ENCODE peak calls at places on chromosomes 6 and 20, in seven cellular contexts. N, U, V, E, W, M and Y are unnamed samples.

GRCh38 chr20:4041748-4042411 is 26.5 kb upstream of the RNF24 start:
- DNase-seq in E (peak), N (peak), V (no peak), U (no peak), W (no peak), M (peak), Y (peak)

GRCh38 chr6:10163159-10163962 is 251.5 kb downstream of the TFAP2A start:
- DNase-seq in E (no peak), N (no peak), M (no peak), V (no peak), W (no peak), U (no peak), Y (no peak)

GRCh38 chr20:62496525-62497218 is 20.9 kb upstream of the GATA5 start:
- DNase-seq in W (no peak), M (no peak), E (no peak), V (no peak), U (peak), N (peak), Y (no peak)

GRCh38 chr6:54802775-54803631 is 43.6 kb upstream of the FAM83B start:
- DNase-seq in N (peak), V (no peak), E (peak), M (no peak), W (no peak), U (no peak), Y (no peak)

GRCh38 chr6:46949662-46950280 is 28.0 kb upstream of the ADGRF5 start:
- DNase-seq in E (no peak), W (no peak), U (no peak), V (no peak), N (no peak), M (no peak), Y (peak)

GRCh38 chr6:141758430-141758829 is 374.3 kb upstream of the GJE1 start:
- DNase-seq in V (no peak), W (no peak), U (no peak), M (no peak), E (no peak), N (no peak), Y (no peak)

GRCh38 chr20:46022411-46023147 is 6.4 kb upstream of the SLC12A5 start:
- DNase-seq in U (peak), M (no peak), E (peak), N (peak), V (peak), W (peak), Y (no peak)

GRCh38 chr20:61963149-61963548 is 102.5 kb downstream of the TAF4 start:
- DNase-seq in N (no peak), V (no peak), E (no peak), W (no peak), U (no peak), M (no peak), Y (no peak)

GRCh38 chr6:106080106-106081095 is 5.7 kb upstream of the PRDM1 start:
- DNase-seq in M (no peak), N (no peak), U (no peak), W (no peak), V (no peak), E (no peak), Y (no peak)

GRCh38 chr6:88556663-88557062 is 390.5 kb upstream of the CNR1 start:
- DNase-seq in V (no peak), E (no peak), M (no peak), W (no peak), N (no peak), U (no peak), Y (no peak)

GRCh38 chr20:8764289-8764962 is 304.5 kb upstream of the PLCB4 start:
- DNase-seq in U (no peak), V (no peak), N (peak), E (no peak), W (no peak), M (no peak), Y (no peak)

GRCh38 chr6:134735461-134735860 is 214.4 kb downstream of the ALDH8A1 start:
- DNase-seq in V (no peak), U (no peak), M (no peak), W (no peak), N (no peak), E (no peak), Y (no peak)

GRCh38 chr6:133802861-133803260 is 86.1 kb upstream of the TCF21 start:
- DNase-seq in N (peak), E (no peak), V (no peak), M (no peak), W (no peak), U (no peak), Y (no peak)

GRCh38 chr6:45138765-45139164 is 189.4 kb upstream of the RUNX2 start:
- DNase-seq in E (no peak), W (no peak), M (no peak), N (no peak), V (no peak), U (no peak), Y (no peak)

GRCh38 chr6:113102761-113103160 is 754.4 kb upstream of the MARCKS start:
- DNase-seq in M (no peak), V (no peak), N (peak), E (no peak), U (no peak), W (no peak), Y (no peak)

GRCh38 chr6:15796844-15797243 is 134.0 kb upstream of the DTNBP1 start:
- DNase-seq in U (no peak), E (no peak), N (peak), M (no peak), W (no peak), V (no peak), Y (no peak)

GRCh38 chr6:30555428-30556005 is 772 bp downstream of the GNL1 start:
- DNase-seq in E (peak), V (peak), W (no peak), M (no peak), U (peak), N (peak), Y (peak)

GRCh38 chr20:10332656-10333421 is 101.2 kb downstream of the MKKS start:
- DNase-seq in N (no peak), E (no peak), U (peak), M (no peak), W (peak), V (no peak), Y (peak)

GRCh38 chr6:22302828-22303227 is 6.0 kb upstream of the PRL start:
- DNase-seq in N (peak), M (no peak), U (no peak), W (no peak), V (no peak), E (no peak), Y (no peak)

GRCh38 chr6:148650941-148651540 is 95.8 kb upstream of the UST start:
- DNase-seq in U (no peak), E (no peak), M (no peak), W (no peak), V (no peak), N (no peak), Y (no peak)

GRCh38 chr20:62219101-62219991 is 732 bp downstream of the HRH3 start:
- DNase-seq in E (peak), W (no peak), N (peak), M (peak), V (no peak), U (peak), Y (no peak)

GRCh38 chr20:19291818-19292132 is 79.3 kb downstream of the SLC24A3 start:
- DNase-seq in V (no peak), W (no peak), M (no peak), U (no peak), E (no peak), N (no peak), Y (no peak)

GRCh38 chr6:105326216-105326615 is 76.7 kb downstream of the PREP start:
- DNase-seq in U (no peak), V (no peak), E (no peak), M (peak), N (peak), W (no peak), Y (no peak)

GRCh38 chr20:50107086-50107645 is 5.8 kb downstream of the UBE2V1 start:
- DNase-seq in M (no peak), V (no peak), N (no peak), W (no peak), E (no peak), U (no peak), Y (no peak)

GRCh38 chr20:57695940-57696339 is 13.9 kb downstream of the PMEPA1 start:
- DNase-seq in N (no peak), M (no peak), W (no peak), V (no peak), U (no peak), E (no peak), Y (no peak)

GRCh38 chr20:19915111-19915798 is 101.9 kb upstream of the NAA20 start:
- DNase-seq in N (no peak), V (no peak), M (no peak), U (no peak), E (no peak), W (no peak), Y (peak)

GRCh38 chr20:61257596-61257995 is 5.5 kb downstream of the CDH4 start:
- DNase-seq in E (no peak), M (no peak), W (no peak), V (no peak), N (no peak), U (no peak), Y (no peak)

GRCh38 chr6:103715269-103715668 is 1144.5 kb downstream of the HACE1 start:
- DNase-seq in U (no peak), W (no peak), E (no peak), V (no peak), M (no peak), N (no peak), Y (no peak)

GRCh38 chr6:110039996-110040383 is 61.9 kb downstream of the GPR6 start:
- DNase-seq in E (no peak), M (peak), V (no peak), U (peak), N (peak), W (no peak), Y (peak)

GRCh38 chr6:32692019-32692418 is 25.6 kb upstream of the HLA-DQB1 start:
- DNase-seq in V (no peak), M (no peak), E (no peak), W (no peak), U (no peak), N (no peak), Y (peak)

GRCh38 chr20:18904192-18904591 is 90.6 kb downstream of the SCP2D1 start:
- DNase-seq in W (no peak), U (no peak), V (no peak), E (no peak), M (no peak), N (no peak), Y (no peak)

GRCh38 chr6:2385584-2385983 is 140.2 kb upstream of the GMDS start:
- DNase-seq in U (no peak), W (no peak), E (no peak), M (no peak), N (no peak), V (no peak), Y (no peak)

GRCh38 chr6:82283771-82284420 is 36.4 kb upstream of the IBTK start:
- DNase-seq in W (no peak), E (no peak), N (no peak), U (no peak), V (no peak), M (no peak), Y (no peak)

GRCh38 chr6:34970962-34971361 is 81.9 kb downstream of the ANKS1A start:
- DNase-seq in U (no peak), V (no peak), E (peak), M (no peak), N (peak), W (no peak), Y (no peak)

GRCh38 chr6:106885659-106886058 is 88.9 kb downstream of the CD24 start:
- DNase-seq in M (peak), U (peak), N (no peak), V (no peak), E (no peak), W (no peak), Y (no peak)

GRCh38 chr6:36378243-36378920 is 9.1 kb downstream of the ETV7 start:
- DNase-seq in E (no peak), N (no peak), V (no peak), W (no peak), M (no peak), U (no peak), Y (no peak)

GRCh38 chr6:169556758-169557505 is 144.9 kb downstream of the WDR27 start:
- DNase-seq in W (no peak), V (no peak), E (no peak), M (no peak), N (no peak), U (no peak), Y (no peak)